ENCODE peak calls at places on chromosomes 11 and 22, in six cellular contexts. B is ovary, O is lower leg skin, L is suprapubic skin, G is gastrocnemius medialis, P is H1. X is an unnamed sample.
A peak's percentile ranks its signal among the peaks of the same experiment; 100 is the strongest.

GRCh38 chr11:3216027-3216525 is 2.5 kb downstream of the MRGPRG start:
- DNase-seq in B (no peak), P (no peak), G (no peak), O (no peak), L (peak; percentile 49), X (no peak)

GRCh38 chr22:32932176-32932575 is 126.0 kb downstream of the SYN3 start:
- DNase-seq in O (no peak), P (no peak), G (no peak), L (no peak), B (no peak), X (no peak)

GRCh38 chr11:123690490-123690889 is 36.1 kb upstream of the SCN3B start:
- DNase-seq in B (no peak), O (no peak), L (no peak), P (no peak), G (no peak), X (no peak)

GRCh38 chr11:94731921-94732601 is 36.1 kb upstream of the AMOTL1 start:
- DNase-seq in P (no peak), B (no peak), L (no peak), O (no peak), G (no peak), X (no peak)

GRCh38 chr11:87659807-87660206 is 515.4 kb downstream of the RAB38 start:
- DNase-seq in O (no peak), G (no peak), L (no peak), B (no peak), P (no peak), X (no peak)

GRCh38 chr11:16382638-16383380 is 26.5 kb upstream of the SOX6 start:
- DNase-seq in B (no peak), P (no peak), O (no peak), G (no peak), L (no peak), X (no peak)

GRCh38 chr11:93537767-93538261 is 5.4 kb downstream of the SMCO4 start:
- DNase-seq in B (no peak), P (no peak), O (peak; percentile 86), L (no peak), G (peak; percentile 41), X (no peak)

GRCh38 chr22:29517215-29517908 is 36.2 kb downstream of the THOC5 start:
- DNase-seq in P (no peak), O (no peak), L (no peak), G (peak; percentile 9), B (no peak), X (no peak)

GRCh38 chr11:127627629-127628462 is 627.3 kb upstream of the KIRREL3 start:
- DNase-seq in L (no peak), G (peak; percentile 54), B (peak; percentile 7), P (no peak), O (no peak), X (no peak)

GRCh38 chr11:117717485-117718314 is 79.3 kb downstream of the DSCAML1 start:
- DNase-seq in O (no peak), P (no peak), B (no peak), L (no peak), G (no peak), X (no peak)

GRCh38 chr11:73185680-73186293 is 32.3 kb upstream of the P2RY2 start:
- DNase-seq in O (peak; percentile 83), P (no peak), L (no peak), B (no peak), G (peak; percentile 73), X (no peak)
- TF ChIP-seq POLR2A in O (no peak), P (no peak), L (no peak), B (no peak), G (no peak), X (no peak)

GRCh38 chr11:58576792-58577440 is 1.3 kb upstream of the LPXN start:
- DNase-seq in L (no peak), O (no peak), B (peak; percentile 33), G (no peak), P (no peak), X (no peak)

GRCh38 chr11:58574851-58575250 is 805 bp downstream of the LPXN start:
- DNase-seq in P (no peak), B (no peak), L (no peak), O (no peak), G (no peak), X (no peak)

GRCh38 chr11:58577441-58578135 is 1.3 kb upstream of the ZFP91 start:
- DNase-seq in G (peak; percentile 45), P (no peak), B (no peak), L (peak; percentile 85), O (peak; percentile 93), X (no peak)

GRCh38 chr11:58575377-58576020 is at the start of gene LPXN:
- DNase-seq in P (no peak), O (no peak), G (no peak), B (no peak), L (no peak), X (no peak)

DNA sequence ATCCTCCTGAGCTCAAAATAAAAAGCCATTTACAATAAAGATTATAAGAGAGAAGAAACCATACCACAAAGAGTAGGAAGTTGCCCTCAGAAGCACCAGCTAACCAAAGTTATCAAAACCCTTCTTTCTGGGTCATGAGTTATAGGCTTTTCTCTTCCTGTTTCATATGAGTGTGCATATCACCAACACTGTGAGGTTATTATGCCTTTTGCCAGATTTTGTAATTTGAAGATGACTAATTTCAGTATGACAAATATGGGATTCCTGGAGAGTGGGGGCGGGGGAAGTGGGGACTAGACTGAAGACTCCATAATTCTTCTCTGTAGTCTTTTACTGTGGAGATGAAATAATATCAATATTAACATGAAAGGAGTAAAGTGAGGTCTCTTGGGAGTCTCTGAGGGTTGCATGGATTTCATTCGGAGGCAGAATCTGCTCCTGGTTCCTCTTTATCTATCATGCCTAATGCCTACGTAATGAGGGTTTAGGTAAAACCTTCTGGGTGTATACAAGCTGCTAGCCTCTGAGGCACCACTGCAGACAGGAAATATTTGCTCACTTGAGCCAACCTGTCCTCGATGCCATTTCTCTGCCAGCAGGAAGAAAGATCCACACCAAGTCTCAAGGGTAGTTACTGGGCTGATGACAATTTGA is 2.1 kb downstream of the LPXN start:
- DNase-seq in G (peak; percentile 22), O (peak; percentile 92), B (no peak), L (peak; percentile 86), P (no peak), X (no peak)
- TF ChIP-seq POLR2A in G (no peak), O (no peak), B (no peak), L (no peak), P (no peak), X (peak; percentile 78)

GRCh38 chr11:65546217-65546958 is 11.8 kb downstream of the LTBP3 start:
- DNase-seq in L (peak; percentile 92), B (peak; percentile 77), O (peak; percentile 98), P (no peak), G (no peak), X (peak; percentile 99)
- TF ChIP-seq POLR2A in L (no peak), B (no peak), O (no peak), P (no peak), G (no peak), X (no peak)

GRCh38 chr11:71252434-71252781 is at the start of gene SHANK2:
- DNase-seq in P (no peak), O (no peak), L (no peak), G (no peak), B (no peak), X (no peak)
- TF ChIP-seq POLR2A in P (no peak), O (no peak), L (no peak), G (no peak), B (no peak), X (no peak)

GRCh38 chr11:832529-833113 is at the start of gene CD151:
- DNase-seq in L (no peak), O (no peak), G (no peak), B (no peak), P (no peak), X (no peak)
- TF ChIP-seq POLR2A in L (no peak), O (no peak), G (no peak), B (no peak), P (no peak), X (no peak)

GRCh38 chr22:50483977-50484853 is 2.4 kb upstream of the MIOX start:
- DNase-seq in P (no peak), L (no peak), B (no peak), O (no peak), G (no peak), X (no peak)

GRCh38 chr22:50482107-50483074 is 1.0 kb downstream of the ADM2 start:
- DNase-seq in B (no peak), L (no peak), P (no peak), O (no peak), G (no peak), X (no peak)

GRCh38 chr22:50483556-50483955 is 2.2 kb downstream of the ADM2 start:
- DNase-seq in B (no peak), P (no peak), L (no peak), O (no peak), G (no peak), X (no peak)

GRCh38 chr22:50481440-50482106 is at the start of gene ADM2:
- DNase-seq in O (no peak), G (no peak), P (no peak), B (no peak), L (no peak), X (no peak)

GRCh38 chr22:50483106-50483505 is 1.8 kb downstream of the ADM2 start:
- DNase-seq in B (no peak), G (no peak), P (no peak), L (no peak), O (no peak), X (no peak)
- TF ChIP-seq POLR2A in B (no peak), G (no peak), P (no peak), L (no peak), O (no peak), X (no peak)

GRCh38 chr11:120128392-120129172 is 9.3 kb downstream of the TRIM29 start:
- DNase-seq in O (peak; percentile 97), L (peak; percentile 92), B (no peak), P (no peak), G (no peak), X (no peak)
- TF ChIP-seq POLR2A in O (no peak), L (no peak), B (no peak), P (no peak), G (no peak), X (no peak)

GRCh38 chr11:46363031-46363407 is 15.8 kb downstream of the DGKZ start:
- DNase-seq in P (no peak), L (no peak), O (peak; percentile 92), B (no peak), G (peak; percentile 64), X (no peak)

GRCh38 chr11:46364791-46365190 is 16.7 kb upstream of the MDK start:
- DNase-seq in O (no peak), B (no peak), G (no peak), L (no peak), P (no peak), X (no peak)

GRCh38 chr11:46362146-46363030 is 15.1 kb downstream of the DGKZ start:
- DNase-seq in O (no peak), L (no peak), B (no peak), G (peak; percentile 41), P (no peak), X (no peak)

GRCh38 chr11:46364056-46364455 is 16.8 kb downstream of the DGKZ start:
- DNase-seq in G (no peak), P (no peak), B (no peak), L (no peak), O (no peak), X (no peak)

GRCh38 chr11:46363455-46363920 is 16.2 kb downstream of the DGKZ start:
- DNase-seq in O (no peak), G (peak; percentile 95), B (no peak), L (no peak), P (no peak), X (no peak)
- TF ChIP-seq POLR2A in O (no peak), G (peak; percentile 96), B (no peak), L (no peak), P (no peak), X (no peak)

GRCh38 chr11:1157645-1158591 is at the start of gene MUC5AC:
- DNase-seq in G (no peak), O (peak; percentile 80), L (peak; percentile 54), B (peak; percentile 6), P (no peak), X (no peak)
- TF ChIP-seq POLR2A in G (no peak), O (no peak), L (no peak), B (no peak), P (no peak), X (no peak)